ENCODE peak calls at places on chromosomes 2 and 18, in five cellular contexts. I is NCI-H1092 treated with DMSO at 0.1 percent for 48 hours, F is NCI-H2029 treated with DMSO at 0.1 percent for 48 hours, J is transverse colon, V is T-helper 17 cell. N is an unnamed sample.

GRCh38 chr2:217038001-217038400 is 178.1 kb upstream of the TNP1 start:
- DNase-seq in I (no peak), F (no peak), J (no peak), V (no peak), N (no peak)

GRCh38 chr2:72143441-72144356 is 4.0 kb downstream of the CYP26B1 start:
- DNase-seq in I (no peak), F (no peak), J (no peak), V (no peak), N (no peak)

GRCh38 chr2:234306426-234307173 is 190.3 kb downstream of the ARL4C start:
- DNase-seq in I (no peak), F (no peak), J (no peak), V (no peak), N (no peak)

GRCh38 chr2:213150315-213150951 is 979 bp downstream of the IKZF2 start:
- DNase-seq in I (peak; percentile 40), F (no peak), J (peak; percentile 13), V (no peak), N (no peak)

GRCh38 chr18:35080058-35080457 is 38.8 kb downstream of the MAPRE2 start:
- DNase-seq in I (no peak), F (no peak), J (no peak), V (no peak), N (no peak)

GRCh38 chr18:62690416-62690815 is 24.9 kb upstream of the PHLPP1 start:
- DNase-seq in I (no peak), F (no peak), J (no peak), V (no peak), N (no peak)

GRCh38 chr2:30232027-30232800 is 880 bp downstream of the LBH start:
- DNase-seq in I (peak; percentile 36), F (peak; percentile 1), J (peak; percentile 59), V (peak; percentile 67), N (no peak)

GRCh38 chr18:59971871-59972270 is 72.1 kb downstream of the PMAIP1 start:
- DNase-seq in I (no peak), F (no peak), J (no peak), V (no peak), N (no peak)

GRCh38 chr2:134782792-134783191 is 55.6 kb upstream of the ACMSD start:
- DNase-seq in I (peak; percentile 10), F (no peak), J (no peak), V (no peak), N (peak; percentile 4)

GRCh38 chr2:210477496-210477895 is 937 bp upstream of the LANCL1 start:
- DNase-seq in I (no peak), F (no peak), J (no peak), V (no peak), N (no peak)

GRCh38 chr2:64338910-64339500 is 115.0 kb upstream of the LGALSL start:
- DNase-seq in I (no peak), F (no peak), J (no peak), V (no peak), N (no peak)

GRCh38 chr2:210586381-210586780 is 30.0 kb downstream of the CPS1 start:
- DNase-seq in I (no peak), F (no peak), J (no peak), V (no peak), N (no peak)

GRCh38 chr2:119809329-119810038 is 49.8 kb downstream of the PTPN4 start:
- DNase-seq in I (no peak), F (peak; percentile 26), J (no peak), V (no peak), N (peak; percentile 5)

GRCh38 chr2:161379740-161380139 is 36.4 kb upstream of the TBR1 start:
- DNase-seq in I (no peak), F (no peak), J (no peak), V (no peak), N (no peak)

GRCh38 chr2:156901373-156902031 is 356.0 kb upstream of the GALNT5 start:
- DNase-seq in I (no peak), F (no peak), J (no peak), V (no peak), N (no peak)

GRCh38 chr2:68727698-68728375 is 6.8 kb upstream of the ARHGAP25 start:
- DNase-seq in I (no peak), F (no peak), J (no peak), V (no peak), N (no peak)

GRCh38 chr2:202035089-202035940 is 1.7 kb downstream of the FZD7 start:
- DNase-seq in I (peak; percentile 6), F (no peak), J (peak; percentile 60), V (peak; percentile 11), N (no peak)

GRCh38 chr2:96648306-96648705 is 5.7 kb downstream of the FER1L5 start:
- DNase-seq in I (no peak), F (no peak), J (no peak), V (no peak), N (no peak)

N was measured in NCI-H774.